ENCODE peak calls at places on chromosomes 5 and 9, in six cellular contexts. One of them, this sample, is unnamed.
A peak's percentile ranks its signal among the peaks of the same experiment; 100 is the strongest.

GRCh38 chr9:137224850-137225694 is at the start of gene CYSRT1:
- DNase-seq in endothelial cell of umbilical vein: no peak
- DNase-seq in psoas muscle: no peak
- DNase-seq in astrocyte: no peak
- DNase-seq in left ventricle myocardium inferior: no peak
- DNase-seq in tibial nerve: no peak
- DNase-seq in this sample: no peak

GRCh38 chr5:67989457-67989856 is 226.1 kb upstream of the PIK3R1 start:
- DNase-seq in endothelial cell of umbilical vein: no peak
- DNase-seq in psoas muscle: peak; percentile 60
- DNase-seq in astrocyte: no peak
- DNase-seq in left ventricle myocardium inferior: no peak
- DNase-seq in tibial nerve: no peak
- DNase-seq in this sample: peak; percentile 30

GRCh38 chr5:60544162-60544561 is 155.8 kb downstream of the DEPDC1B start:
- DNase-seq in endothelial cell of umbilical vein: no peak
- DNase-seq in psoas muscle: no peak
- DNase-seq in astrocyte: no peak
- DNase-seq in left ventricle myocardium inferior: no peak
- DNase-seq in tibial nerve: no peak
- DNase-seq in this sample: no peak

GRCh38 chr9:129732946-129733631 is 19.8 kb downstream of the PTGES start:
- DNase-seq in endothelial cell of umbilical vein: no peak
- DNase-seq in psoas muscle: no peak
- DNase-seq in astrocyte: no peak
- DNase-seq in left ventricle myocardium inferior: no peak
- DNase-seq in tibial nerve: no peak
- DNase-seq in this sample: no peak

GRCh38 chr9:128886211-128886826 is 4.4 kb downstream of the LRRC8A start:
- DNase-seq in endothelial cell of umbilical vein: peak; percentile 76
- DNase-seq in psoas muscle: no peak
- DNase-seq in astrocyte: peak; percentile 92
- DNase-seq in left ventricle myocardium inferior: no peak
- DNase-seq in tibial nerve: no peak
- DNase-seq in this sample: no peak

GRCh38 chr5:137604348-137605095 is 105.4 kb upstream of the SPOCK1 start:
- DNase-seq in endothelial cell of umbilical vein: no peak
- DNase-seq in psoas muscle: no peak
- DNase-seq in astrocyte: no peak
- DNase-seq in left ventricle myocardium inferior: no peak
- DNase-seq in tibial nerve: no peak
- DNase-seq in this sample: peak; percentile 13

GRCh38 chr5:5335115-5335514 is 87.4 kb upstream of the ICE1 start:
- DNase-seq in endothelial cell of umbilical vein: no peak
- DNase-seq in psoas muscle: no peak
- DNase-seq in astrocyte: peak; percentile 51
- DNase-seq in left ventricle myocardium inferior: no peak
- DNase-seq in tibial nerve: no peak
- DNase-seq in this sample: no peak

GRCh38 chr5:123209163-123210013 is 120.3 kb downstream of the PRDM6 start:
- DNase-seq in endothelial cell of umbilical vein: peak; percentile 59
- DNase-seq in psoas muscle: no peak
- DNase-seq in astrocyte: peak; percentile 91
- DNase-seq in left ventricle myocardium inferior: no peak
- DNase-seq in tibial nerve: no peak
- DNase-seq in this sample: peak; percentile 97

GRCh38 chr9:95816716-95817115 is 58.8 kb upstream of the ERCC6L2 start:
- DNase-seq in endothelial cell of umbilical vein: no peak
- DNase-seq in psoas muscle: no peak
- DNase-seq in astrocyte: no peak
- DNase-seq in left ventricle myocardium inferior: no peak
- DNase-seq in tibial nerve: no peak
- DNase-seq in this sample: peak; percentile 14

GRCh38 chr9:123484130-123484529 is 128.1 kb downstream of the CRB2 start:
- DNase-seq in endothelial cell of umbilical vein: no peak
- DNase-seq in psoas muscle: no peak
- DNase-seq in astrocyte: no peak
- DNase-seq in left ventricle myocardium inferior: no peak
- DNase-seq in tibial nerve: no peak
- DNase-seq in this sample: no peak

GRCh38 chr9:127424669-127424986 is 446 bp downstream of the ZNF79 start:
- DNase-seq in endothelial cell of umbilical vein: no peak
- DNase-seq in psoas muscle: no peak
- DNase-seq in astrocyte: no peak
- DNase-seq in left ventricle myocardium inferior: no peak
- DNase-seq in tibial nerve: no peak
- DNase-seq in this sample: no peak

GRCh38 chr5:54215233-54215736 is 95.1 kb downstream of the ARL15 start:
- DNase-seq in endothelial cell of umbilical vein: no peak
- DNase-seq in psoas muscle: no peak
- DNase-seq in astrocyte: no peak
- DNase-seq in left ventricle myocardium inferior: no peak
- DNase-seq in tibial nerve: no peak
- DNase-seq in this sample: no peak

GRCh38 chr9:14283276-14283675 is 30.7 kb downstream of the NFIB start:
- DNase-seq in endothelial cell of umbilical vein: no peak
- DNase-seq in psoas muscle: no peak
- DNase-seq in astrocyte: peak; percentile 56
- DNase-seq in left ventricle myocardium inferior: no peak
- DNase-seq in tibial nerve: no peak
- DNase-seq in this sample: no peak

GRCh38 chr9:98081477-98082219 is 25.1 kb downstream of the NANS start:
- DNase-seq in endothelial cell of umbilical vein: peak; percentile 56
- DNase-seq in psoas muscle: no peak
- DNase-seq in astrocyte: no peak
- DNase-seq in left ventricle myocardium inferior: no peak
- DNase-seq in tibial nerve: no peak
- DNase-seq in this sample: peak; percentile 84

GRCh38 chr5:28926422-28926821 is 1888.0 kb upstream of the CDH9 start:
- DNase-seq in endothelial cell of umbilical vein: no peak
- DNase-seq in psoas muscle: no peak
- DNase-seq in astrocyte: no peak
- DNase-seq in left ventricle myocardium inferior: no peak
- DNase-seq in tibial nerve: no peak
- DNase-seq in this sample: no peak

GRCh38 chr5:135150767-135151166 is 116.7 kb upstream of the PITX1 start:
- DNase-seq in endothelial cell of umbilical vein: no peak
- DNase-seq in psoas muscle: no peak
- DNase-seq in astrocyte: no peak
- DNase-seq in left ventricle myocardium inferior: no peak
- DNase-seq in tibial nerve: no peak
- DNase-seq in this sample: no peak

GRCh38 chr9:116219686-116220085 is 66.1 kb downstream of the PAPPA start:
- DNase-seq in endothelial cell of umbilical vein: no peak
- DNase-seq in psoas muscle: no peak
- DNase-seq in astrocyte: peak; percentile 52
- DNase-seq in left ventricle myocardium inferior: peak; percentile 24
- DNase-seq in tibial nerve: no peak
- DNase-seq in this sample: no peak

GRCh38 chr9:123487944-123488343 is 131.9 kb downstream of the CRB2 start:
- DNase-seq in endothelial cell of umbilical vein: no peak
- DNase-seq in psoas muscle: no peak
- DNase-seq in astrocyte: no peak
- DNase-seq in left ventricle myocardium inferior: no peak
- DNase-seq in tibial nerve: no peak
- DNase-seq in this sample: no peak

GRCh38 chr9:108416321-108416720 is 439.5 kb downstream of the ACTL7B start:
- DNase-seq in endothelial cell of umbilical vein: no peak
- DNase-seq in psoas muscle: no peak
- DNase-seq in astrocyte: no peak
- DNase-seq in left ventricle myocardium inferior: no peak
- DNase-seq in tibial nerve: no peak
- DNase-seq in this sample: peak; percentile 65

GRCh38 chr5:170809551-170809950 is 26.0 kb downstream of the GABRP start:
- DNase-seq in endothelial cell of umbilical vein: peak; percentile 48
- DNase-seq in psoas muscle: no peak
- DNase-seq in astrocyte: peak; percentile 48
- DNase-seq in left ventricle myocardium inferior: no peak
- DNase-seq in tibial nerve: no peak
- DNase-seq in this sample: peak; percentile 61

GRCh38 chr9:15927131-15927530 is 374.3 kb downstream of the CCDC171 start:
- DNase-seq in endothelial cell of umbilical vein: no peak
- DNase-seq in psoas muscle: no peak
- DNase-seq in astrocyte: peak; percentile 54
- DNase-seq in left ventricle myocardium inferior: no peak
- DNase-seq in tibial nerve: no peak
- DNase-seq in this sample: no peak

GRCh38 chr9:113390192-113390960 is 10.7 kb downstream of the ALAD start:
- DNase-seq in endothelial cell of umbilical vein: no peak
- DNase-seq in psoas muscle: no peak
- DNase-seq in astrocyte: no peak
- DNase-seq in left ventricle myocardium inferior: no peak
- DNase-seq in tibial nerve: no peak
- DNase-seq in this sample: no peak

GRCh38 chr5:121251954-121252353 is 599.7 kb upstream of the FTMT start:
- DNase-seq in endothelial cell of umbilical vein: peak; percentile 83
- DNase-seq in psoas muscle: no peak
- DNase-seq in astrocyte: peak; percentile 39
- DNase-seq in left ventricle myocardium inferior: no peak
- DNase-seq in tibial nerve: no peak
- DNase-seq in this sample: peak; percentile 94

GRCh38 chr5:169728418-169728817 is 91.3 kb downstream of the DOCK2 start:
- DNase-seq in endothelial cell of umbilical vein: no peak
- DNase-seq in psoas muscle: no peak
- DNase-seq in astrocyte: no peak
- DNase-seq in left ventricle myocardium inferior: no peak
- DNase-seq in tibial nerve: no peak
- DNase-seq in this sample: no peak

GRCh38 chr5:146623009-146623408 is 107.0 kb upstream of the GPR151 start:
- DNase-seq in endothelial cell of umbilical vein: no peak
- DNase-seq in psoas muscle: no peak
- DNase-seq in astrocyte: no peak
- DNase-seq in left ventricle myocardium inferior: no peak
- DNase-seq in tibial nerve: no peak
- DNase-seq in this sample: no peak

GRCh38 chr5:151772868-151773561 is 1.3 kb downstream of the G3BP1 start:
- DNase-seq in endothelial cell of umbilical vein: no peak
- DNase-seq in psoas muscle: no peak
- DNase-seq in astrocyte: peak; percentile 37
- DNase-seq in left ventricle myocardium inferior: no peak
- DNase-seq in tibial nerve: no peak
- DNase-seq in this sample: peak; percentile 66

GRCh38 chr5:164302533-164303235 is 797.3 kb downstream of the MAT2B start:
- DNase-seq in endothelial cell of umbilical vein: no peak
- DNase-seq in psoas muscle: no peak
- DNase-seq in astrocyte: peak; percentile 76
- DNase-seq in left ventricle myocardium inferior: no peak
- DNase-seq in tibial nerve: no peak
- DNase-seq in this sample: peak; percentile 59
- TF ChIP-seq CTCF in endothelial cell of umbilical vein: no peak
- TF ChIP-seq CTCF in psoas muscle: no peak
- TF ChIP-seq CTCF in astrocyte: no peak
- TF ChIP-seq CTCF in left ventricle myocardium inferior: no peak
- TF ChIP-seq CTCF in tibial nerve: no peak
- TF ChIP-seq CTCF in this sample: no peak

GRCh38 chr9:135082536-135082935 is 4.9 kb upstream of the OLFM1 start:
- DNase-seq in endothelial cell of umbilical vein: no peak
- DNase-seq in psoas muscle: no peak
- DNase-seq in astrocyte: no peak
- DNase-seq in left ventricle myocardium inferior: no peak
- DNase-seq in tibial nerve: no peak
- DNase-seq in this sample: no peak

GRCh38 chr9:135081731-135082130 is 5.7 kb upstream of the OLFM1 start:
- DNase-seq in endothelial cell of umbilical vein: no peak
- DNase-seq in psoas muscle: no peak
- DNase-seq in astrocyte: no peak
- DNase-seq in left ventricle myocardium inferior: no peak
- DNase-seq in tibial nerve: no peak
- DNase-seq in this sample: no peak

GRCh38 chr9:135080286-135081263 is 6.9 kb upstream of the OLFM1 start:
- DNase-seq in endothelial cell of umbilical vein: no peak
- DNase-seq in psoas muscle: no peak
- DNase-seq in astrocyte: no peak
- DNase-seq in left ventricle myocardium inferior: no peak
- DNase-seq in tibial nerve: no peak
- DNase-seq in this sample: no peak

GRCh38 chr9:135079676-135080075 is 7.8 kb upstream of the OLFM1 start:
- DNase-seq in endothelial cell of umbilical vein: no peak
- DNase-seq in psoas muscle: no peak
- DNase-seq in astrocyte: no peak
- DNase-seq in left ventricle myocardium inferior: no peak
- DNase-seq in tibial nerve: no peak
- DNase-seq in this sample: no peak

GRCh38 chr9:135081264-135081660 is 6.2 kb upstream of the OLFM1 start:
- DNase-seq in endothelial cell of umbilical vein: no peak
- DNase-seq in psoas muscle: no peak
- DNase-seq in astrocyte: no peak
- DNase-seq in left ventricle myocardium inferior: no peak
- DNase-seq in tibial nerve: no peak
- DNase-seq in this sample: no peak
- H3K27me3 ChIP-seq in endothelial cell of umbilical vein: peaks cover under 1% of the 10 kb centered on the region
- H3K27me3 ChIP-seq in psoas muscle: no peaks in the 10 kb centered on the region
- H3K27me3 ChIP-seq in astrocyte: peaks cover 15% of the 10 kb centered on the region
- H3K27me3 ChIP-seq in left ventricle myocardium inferior: peaks cover 70% of the 10 kb centered on the region
- H3K27me3 ChIP-seq in tibial nerve: no peaks in the 10 kb centered on the region
- H3K27me3 ChIP-seq in this sample: no peaks in the 10 kb centered on the region

DNA sequence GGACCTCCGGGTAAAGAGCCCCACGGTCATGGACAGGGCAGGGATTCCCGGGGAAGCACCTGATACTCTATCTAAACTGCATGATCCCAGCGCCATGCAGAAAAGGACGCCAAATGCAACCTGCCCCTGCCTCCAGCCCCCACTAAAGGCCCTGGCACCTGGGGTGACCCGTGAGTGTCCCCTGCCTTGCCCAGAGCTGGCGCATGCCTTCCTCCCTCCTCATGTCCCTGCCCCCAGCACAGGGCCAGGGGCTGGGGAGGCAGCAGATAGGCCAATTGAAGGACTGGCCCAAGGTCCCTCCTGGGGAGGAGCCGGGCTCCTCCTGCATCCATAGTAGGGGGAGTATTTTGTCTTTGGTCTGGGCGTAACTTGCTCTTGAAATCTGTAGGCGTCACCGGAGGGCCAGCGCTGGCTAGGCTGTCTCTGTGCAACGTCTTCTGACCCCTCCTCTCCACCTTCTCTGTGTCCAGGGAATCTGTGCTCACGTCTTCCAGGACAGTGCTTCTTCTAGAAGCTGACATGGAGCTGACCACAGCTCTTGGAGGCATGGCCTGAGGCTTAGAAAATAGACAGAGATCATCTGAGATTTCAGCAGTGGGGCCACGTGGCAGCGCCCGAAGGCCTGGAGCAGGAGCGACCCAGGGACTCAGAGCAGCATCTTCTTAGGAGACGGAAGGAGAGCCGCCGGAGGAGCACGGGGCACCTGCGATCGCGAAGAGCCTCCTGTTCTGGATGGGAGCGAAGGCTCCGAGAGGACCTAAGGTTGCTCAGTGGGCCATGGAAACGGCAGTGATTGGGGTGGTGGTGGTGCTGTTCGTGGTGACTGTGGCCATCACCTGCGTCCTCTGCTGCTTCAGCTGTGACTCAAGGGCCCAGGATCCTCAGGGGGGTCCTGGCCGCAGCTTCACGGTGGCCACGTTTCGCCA is 660 bp downstream of the SPAAR start:
- DNase-seq in endothelial cell of umbilical vein: no peak
- DNase-seq in psoas muscle: peak; percentile 68
- DNase-seq in astrocyte: no peak
- DNase-seq in left ventricle myocardium inferior: peak; percentile 67
- DNase-seq in tibial nerve: no peak
- DNase-seq in this sample: no peak
- H3K4me3 ChIP-seq in endothelial cell of umbilical vein: no peak overlapping the region
- H3K4me3 ChIP-seq in psoas muscle: peak overlapping the region; percentile 49
- H3K4me3 ChIP-seq in astrocyte: no peak overlapping the region
- H3K4me3 ChIP-seq in left ventricle myocardium inferior: peak overlapping the region; percentile 67
- H3K4me3 ChIP-seq in tibial nerve: no peak overlapping the region
- H3K4me3 ChIP-seq in this sample: no peak overlapping the region

GRCh38 chr5:19554524-19554923 is 433.5 kb downstream of the CDH18 start:
- DNase-seq in endothelial cell of umbilical vein: no peak
- DNase-seq in psoas muscle: no peak
- DNase-seq in astrocyte: no peak
- DNase-seq in left ventricle myocardium inferior: no peak
- DNase-seq in tibial nerve: no peak
- DNase-seq in this sample: no peak
- TF ChIP-seq CTCF in endothelial cell of umbilical vein: no peak
- TF ChIP-seq CTCF in psoas muscle: no peak
- TF ChIP-seq CTCF in astrocyte: no peak
- TF ChIP-seq CTCF in left ventricle myocardium inferior: no peak
- TF ChIP-seq CTCF in tibial nerve: no peak
- TF ChIP-seq CTCF in this sample: no peak

This sample was measured in bronchial epithelial cell.